ENCODE peak calls at places on chromosomes 13 and 19, in seven cellular contexts. Y, I, V, B, T, Q and R are unnamed samples.

GRCh38 chr19:35295792-35296462 is 4.0 kb downstream of the MAG start:
- DNase-seq in Y (peak; percentile 89), I (no peak), V (peak; percentile 43), B (peak; percentile 75), T (no peak), Q (peak; percentile 65), R (no peak)

GRCh38 chr19:42253245-42254082 is 1.5 kb downstream of the ERF start:
- DNase-seq in Y (peak; percentile 75), I (peak; percentile 58), V (peak; percentile 75), B (peak; percentile 74), T (peak; percentile 26), Q (peak; percentile 69), R (peak; percentile 66)

GRCh38 chr13:100887729-100888151 is 213.1 kb upstream of the TMTC4 start:
- DNase-seq in Y (no peak), I (no peak), V (peak; percentile 23), B (no peak), T (peak; percentile 82), Q (no peak), R (no peak)

GRCh38 chr13:93522486-93522885 is 295.9 kb downstream of the GPC6 start:
- DNase-seq in Y (no peak), I (no peak), V (no peak), B (no peak), T (peak; percentile 74), Q (no peak), R (no peak)

GRCh38 chr13:111897178-111897845 is 169.6 kb upstream of the SOX1 start:
- DNase-seq in Y (no peak), I (no peak), V (no peak), B (peak; percentile 13), T (no peak), Q (no peak), R (no peak)

GRCh38 chr19:10007366-10007765 is 2.9 kb downstream of the COL5A3 start:
- DNase-seq in Y (no peak), I (no peak), V (no peak), B (no peak), T (peak; percentile 47), Q (no peak), R (peak; percentile 66)

GRCh38 chr19:33297401-33298145 is 4.8 kb downstream of the CEBPA start:
- DNase-seq in Y (no peak), I (no peak), V (no peak), B (no peak), T (no peak), Q (no peak), R (no peak)

GRCh38 chr13:87942204-87942603 is 271.0 kb downstream of the SLITRK5 start:
- DNase-seq in Y (no peak), I (no peak), V (no peak), B (no peak), T (no peak), Q (no peak), R (no peak)

GRCh38 chr13:41224113-41225110 is 30.0 kb upstream of the KBTBD7 start:
- DNase-seq in Y (no peak), I (peak; percentile 56), V (no peak), B (no peak), T (peak; percentile 83), Q (no peak), R (no peak)

GRCh38 chr19:41405776-41406175 is 8.2 kb downstream of the BCKDHA start:
- DNase-seq in Y (no peak), I (no peak), V (no peak), B (no peak), T (no peak), Q (no peak), R (no peak)

GRCh38 chr19:5271145-5271544 is 69.5 kb downstream of the PTPRS start:
- DNase-seq in Y (peak; percentile 68), I (no peak), V (no peak), B (no peak), T (no peak), Q (no peak), R (no peak)

GRCh38 chr13:111429064-111429558 is 108.7 kb downstream of the TEX29 start:
- DNase-seq in Y (peak; percentile 76), I (peak; percentile 4), V (peak; percentile 67), B (peak; percentile 48), T (peak; percentile 18), Q (peak; percentile 41), R (no peak)

GRCh38 chr13:52371736-52372247 is 34.2 kb downstream of the THSD1 start:
- DNase-seq in Y (no peak), I (peak; percentile 72), V (no peak), B (no peak), T (peak; percentile 63), Q (no peak), R (no peak)

GRCh38 chr19:31175564-31176348 is 173.5 kb downstream of the TSHZ3 start:
- DNase-seq in Y (no peak), I (no peak), V (no peak), B (no peak), T (no peak), Q (no peak), R (no peak)

GRCh38 chr19:58338336-58338735 is 11.5 kb downstream of the ZSCAN22 start:
- DNase-seq in Y (no peak), I (no peak), V (no peak), B (no peak), T (no peak), Q (no peak), R (no peak)

GRCh38 chr19:29380581-29380980 is 145.2 kb upstream of the VSTM2B start:
- DNase-seq in Y (no peak), I (no peak), V (no peak), B (no peak), T (no peak), Q (no peak), R (no peak)

GRCh38 chr19:42285546-42285945 is 16.4 kb upstream of the PRR19 start:
- DNase-seq in Y (peak; percentile 62), I (no peak), V (no peak), B (no peak), T (no peak), Q (no peak), R (peak; percentile 29)

GRCh38 chr13:36282818-36283432 is 14.7 kb downstream of the CCDC169 start:
- DNase-seq in Y (peak; percentile 50), I (peak; percentile 24), V (peak; percentile 62), B (no peak), T (peak; percentile 57), Q (peak; percentile 7), R (no peak)

GRCh38 chr13:25871389-25872125 is 180.3 kb downstream of the SHISA2 start:
- DNase-seq in Y (no peak), I (no peak), V (no peak), B (no peak), T (no peak), Q (no peak), R (no peak)

GRCh38 chr13:110135977-110136597 is 170.9 kb downstream of the COL4A1 start:
- DNase-seq in Y (no peak), I (no peak), V (no peak), B (no peak), T (no peak), Q (no peak), R (no peak)

GRCh38 chr19:7349961-7350711 is 1.4 kb downstream of the ARHGEF18 start:
- DNase-seq in Y (no peak), I (no peak), V (no peak), B (peak; percentile 91), T (no peak), Q (peak; percentile 91), R (no peak)

DNA sequence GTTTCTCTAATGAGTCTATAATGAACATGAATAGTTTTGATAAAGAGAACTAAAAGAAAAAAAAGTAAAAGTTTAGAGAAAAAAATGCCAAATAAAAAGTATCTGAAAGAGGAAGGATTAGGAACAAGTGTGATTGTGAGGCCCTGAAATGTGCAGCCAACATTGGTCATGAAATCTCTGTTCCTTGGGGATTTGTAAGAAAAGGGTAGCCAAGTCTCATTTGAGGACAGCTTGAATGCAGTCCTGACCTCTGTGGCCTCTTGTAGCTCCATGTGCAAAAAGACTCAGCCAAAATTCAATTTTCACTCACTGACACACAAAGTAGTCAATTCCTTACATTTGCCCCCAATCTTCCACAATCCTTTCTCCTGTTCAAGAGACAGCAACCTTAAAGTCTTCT is 167.9 kb downstream of the KLF12 start:
- DNase-seq in Y (peak; percentile 74), I (no peak), V (no peak), B (no peak), T (no peak), Q (no peak), R (peak; percentile 23)
- H3K4me1 ChIP-seq in Y (peaks cover 90% of the 10 kb centered on the region), I (no peaks in the 10 kb centered on the region), V (no peaks in the 10 kb centered on the region), B (peaks cover 10% of the 10 kb centered on the region), T (peaks cover 3% of the 10 kb centered on the region), Q (peaks cover 2% of the 10 kb centered on the region), R (peaks cover 6% of the 10 kb centered on the region)

GRCh38 chr13:74346960-74347359 is 212.8 kb upstream of the KLF12 start:
- DNase-seq in Y (no peak), I (no peak), V (peak; percentile 79), B (no peak), T (no peak), Q (no peak), R (no peak)
- H3K4me3 ChIP-seq in Y (no peak overlapping the region), I (no peak overlapping the region), V (no peak overlapping the region), B (no peak overlapping the region), T (no peak overlapping the region), Q (no peak overlapping the region), R (no peak overlapping the region)

GRCh38 chr19:51458051-51458645 is at the start of gene SIGLEC8:
- DNase-seq in Y (no peak), I (no peak), V (no peak), B (no peak), T (no peak), Q (no peak), R (no peak)
- H3K4me1 ChIP-seq in Y (no peaks in the 10 kb centered on the region), I (no peaks in the 10 kb centered on the region), V (no peaks in the 10 kb centered on the region), B (no peaks in the 10 kb centered on the region), T (no peaks in the 10 kb centered on the region), Q (no peaks in the 10 kb centered on the region), R (no peaks in the 10 kb centered on the region)

GRCh38 chr19:45972944-45973525 is 630 bp downstream of the NOVA2 start:
- DNase-seq in Y (no peak), I (no peak), V (no peak), B (no peak), T (no peak), Q (no peak), R (no peak)

GRCh38 chr19:45973564-45974338 is at the start of gene NOVA2:
- DNase-seq in Y (peak; percentile 90), I (peak; percentile 47), V (peak; percentile 78), B (no peak), T (peak; percentile 36), Q (peak; percentile 57), R (peak; percentile 83)

GRCh38 chr19:45972081-45972943 is 1.4 kb downstream of the NOVA2 start:
- DNase-seq in Y (no peak), I (no peak), V (no peak), B (no peak), T (no peak), Q (peak; percentile 64), R (peak; percentile 45)

GRCh38 chr19:45969676-45970075 is 4.0 kb downstream of the NOVA2 start:
- DNase-seq in Y (no peak), I (no peak), V (no peak), B (no peak), T (no peak), Q (no peak), R (no peak)

DNA sequence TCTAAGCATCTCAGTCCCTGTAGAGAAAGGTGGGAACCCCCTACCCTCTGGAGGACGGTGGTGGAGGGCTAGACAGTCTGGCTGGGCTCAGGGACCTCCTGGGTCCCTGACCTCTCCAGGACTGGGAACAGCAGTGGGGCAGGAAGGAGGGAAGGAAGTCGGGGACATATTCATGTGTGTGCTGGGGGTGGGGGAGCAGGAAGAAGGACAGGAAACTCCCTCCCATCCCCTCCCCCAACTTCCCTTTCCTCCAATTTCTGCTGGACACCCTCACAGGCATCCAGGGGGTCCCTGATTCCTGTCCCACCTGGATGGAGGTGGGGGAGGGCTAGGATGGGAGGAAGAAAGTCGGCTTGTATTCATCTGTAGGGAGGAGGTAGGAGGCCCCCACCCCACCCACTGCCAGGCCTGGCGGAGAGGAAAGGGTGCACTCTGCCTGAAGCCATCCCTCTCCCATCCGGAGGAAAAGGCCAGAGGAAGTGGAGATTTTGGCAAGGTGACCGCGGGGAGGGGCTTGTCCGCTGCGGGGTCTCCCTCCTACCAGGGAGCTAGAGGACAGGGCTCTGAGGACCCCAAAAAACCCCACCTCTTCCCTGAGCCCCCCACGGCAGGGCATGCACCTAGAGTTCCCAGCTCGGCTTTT is 2.3 kb downstream of the NOVA2 start:
- DNase-seq in Y (no peak), I (no peak), V (no peak), B (no peak), T (no peak), Q (no peak), R (peak; percentile 41)
- H3K4me3 ChIP-seq in Y (no peak overlapping the region), I (no peak overlapping the region), V (no peak overlapping the region), B (no peak overlapping the region), T (no peak overlapping the region), Q (no peak overlapping the region), R (peak overlapping the region; percentile 61)